ENCODE peak calls at places on chromosomes 12 and 14, in five cellular contexts. E, S, W, J and N are unnamed samples.

GRCh38 chr12:11941601-11942360 is 129.0 kb upstream of the BCL2L14 start:
- DNase-seq in W (no peak), E (peak), J (no peak), S (no peak), N (no peak)

GRCh38 chr14:54148251-54148650 is 191.6 kb upstream of the BMP4 start:
- DNase-seq in W (no peak), E (no peak), S (no peak), J (no peak), N (no peak)

GRCh38 chr14:84453541-84453940 is 1076.4 kb upstream of the FLRT2 start:
- DNase-seq in E (no peak), S (no peak), W (no peak), J (no peak), N (no peak)

GRCh38 chr12:50132505-50133135 is 20.6 kb downstream of the COX14 start:
- DNase-seq in J (no peak), S (no peak), E (no peak), W (no peak), N (no peak)

GRCh38 chr14:52076334-52076733 is 7.5 kb upstream of the NID2 start:
- DNase-seq in E (peak), W (no peak), S (no peak), J (no peak), N (no peak)

GRCh38 chr14:33711761-33712160 is 239.1 kb downstream of the EGLN3 start:
- DNase-seq in W (no peak), S (no peak), J (no peak), E (no peak), N (no peak)

GRCh38 chr14:101255765-101256125 is 305.6 kb upstream of the DIO3 start:
- DNase-seq in E (no peak), W (no peak), S (no peak), J (no peak), N (no peak)

GRCh38 chr14:39374846-39375245 is 57.4 kb downstream of the FBXO33 start:
- DNase-seq in J (no peak), S (no peak), E (no peak), W (no peak), N (no peak)

GRCh38 chr12:77362871-77363270 is 297.5 kb upstream of the E2F7 start:
- DNase-seq in W (no peak), J (no peak), E (no peak), S (no peak), N (no peak)

GRCh38 chr12:51077930-51078329 is 5.5 kb downstream of the CSRNP2 start:
- DNase-seq in J (no peak), S (no peak), W (no peak), E (peak), N (no peak)

GRCh38 chr12:124388679-124389536 is 94.0 kb downstream of the RFLNA start:
- DNase-seq in S (peak), E (peak), J (peak), W (peak), N (peak)

GRCh38 chr12:12533238-12533829 is 29.3 kb downstream of the DUSP16 start:
- DNase-seq in J (no peak), S (no peak), E (no peak), W (no peak), N (no peak)

GRCh38 chr14:91244501-91244901 is at the start of gene GPR68:
- DNase-seq in W (no peak), E (peak), S (no peak), J (no peak), N (no peak)

GRCh38 chr12:57456145-57456700 is 1.1 kb downstream of the INHBE start:
- DNase-seq in W (peak), J (no peak), E (peak), S (no peak), N (peak)
- TF ChIP-seq CTCF in W (peak), J (no peak), E (peak), S (peak), N (peak)

DNA sequence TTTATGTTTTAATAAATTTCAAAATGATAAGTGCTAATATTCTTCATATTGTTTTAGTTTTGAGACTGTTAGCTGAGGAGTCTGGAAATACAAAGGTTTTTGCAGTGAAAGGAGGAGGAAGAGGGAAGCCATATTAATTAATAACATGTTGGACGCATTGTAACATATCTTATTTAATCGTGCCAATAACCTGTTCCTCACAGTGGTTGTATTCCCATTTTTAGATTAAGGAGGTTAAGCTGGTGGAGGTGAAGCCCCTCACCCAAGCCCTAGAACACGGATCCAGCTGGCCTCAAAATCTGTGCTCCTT is 92.4 kb downstream of the EML1 start:
- DNase-seq in J (no peak), W (no peak), S (no peak), E (no peak), N (no peak)
- TF ChIP-seq CTCF in J (peak), W (no peak), S (no peak), E (no peak), N (peak)

GRCh38 chr14:24442240-24443052 is at the start of gene SDR39U1:
- DNase-seq in S (peak), W (peak), J (peak), E (peak), N (peak)
- TF ChIP-seq CTCF in S (no peak), W (no peak), J (no peak), E (no peak), N (no peak)

DNA sequence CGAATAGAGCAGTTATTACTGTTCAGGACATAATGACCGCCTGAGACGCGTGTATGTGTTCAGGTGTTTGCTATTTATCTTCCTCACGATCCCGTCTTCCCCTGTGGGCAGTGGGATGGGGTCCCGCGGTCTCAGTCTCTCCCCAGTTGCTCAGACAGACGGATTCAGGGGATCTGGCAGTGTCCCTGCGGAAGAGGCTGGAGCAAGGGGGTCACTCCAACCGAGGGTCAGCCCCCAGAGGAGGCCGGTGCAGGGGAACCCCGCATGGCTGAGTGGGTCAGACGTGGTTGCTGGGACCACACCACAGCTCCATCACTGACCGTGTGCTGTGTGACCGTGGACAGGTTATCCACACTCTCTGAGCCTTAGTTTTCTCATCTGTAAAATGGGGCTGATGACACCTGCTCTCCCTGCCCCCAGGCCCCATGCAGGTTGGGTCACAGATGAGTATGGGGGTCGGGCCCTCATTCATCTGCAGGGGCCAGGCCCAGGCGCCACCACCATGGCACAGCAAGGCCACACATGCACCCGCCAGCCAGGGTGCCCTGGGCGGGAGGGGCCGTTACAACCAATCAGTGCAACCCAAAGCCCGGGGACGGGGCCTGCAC is 5.2 kb downstream of the MMP17 start:
- DNase-seq in W (no peak), S (no peak), J (no peak), E (no peak), N (no peak)
- TF ChIP-seq CTCF in W (no peak), S (no peak), J (no peak), E (no peak), N (no peak)

GRCh38 chr12:100668939-100669536 is 95.6 kb downstream of the GAS2L3 start:
- DNase-seq in E (peak), J (peak), S (peak), W (peak), N (peak)

GRCh38 chr12:100672075-100672592 is 98.7 kb downstream of the GAS2L3 start:
- DNase-seq in J (no peak), W (peak), S (peak), E (no peak), N (peak)

GRCh38 chr12:100669922-100670321 is 96.4 kb downstream of the GAS2L3 start:
- DNase-seq in E (no peak), J (no peak), S (no peak), W (no peak), N (no peak)

GRCh38 chr12:100674009-100674888 is 100.8 kb downstream of the GAS2L3 start:
- DNase-seq in E (no peak), W (no peak), J (no peak), S (no peak), N (no peak)

DNA sequence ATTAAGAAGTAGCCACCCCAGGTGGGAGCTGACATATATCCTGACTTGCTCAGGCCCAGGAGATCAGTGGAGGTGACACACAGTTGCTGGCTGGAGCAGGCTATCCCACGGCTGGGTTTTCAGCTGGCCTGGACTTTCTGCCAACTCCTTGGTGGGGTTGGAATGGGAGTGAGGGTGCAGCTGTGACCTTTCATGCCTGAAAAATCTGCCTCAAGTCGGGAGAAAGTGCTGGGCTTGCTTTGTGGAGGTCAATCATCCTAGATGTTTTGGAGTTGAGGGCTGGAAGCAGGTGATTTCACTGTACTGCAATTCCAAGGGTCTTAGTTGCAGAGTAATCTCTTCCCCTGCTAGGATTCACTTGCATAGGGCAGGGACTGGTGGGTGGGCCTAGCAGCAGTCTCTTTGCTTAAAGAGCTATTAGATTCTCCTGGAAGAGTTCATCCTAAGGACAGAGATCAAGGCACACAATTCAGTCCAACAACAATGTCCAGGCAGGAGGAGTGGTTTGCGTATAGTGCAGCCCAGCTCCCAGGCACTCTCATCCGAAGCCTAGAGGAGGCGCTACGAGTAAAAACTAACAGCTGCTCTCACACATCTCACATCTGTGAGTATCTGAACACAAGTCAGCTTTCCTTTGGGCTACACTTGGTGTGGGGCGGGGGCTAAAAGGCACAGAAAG is 98.1 kb downstream of the GAS2L3 start:
- DNase-seq in S (no peak), E (no peak), W (no peak), J (no peak), N (no peak)
- TF ChIP-seq CTCF in S (no peak), E (no peak), W (no peak), J (no peak), N (no peak)

GRCh38 chr12:109607618-109608017 is 34.0 kb downstream of the MVK start:
- DNase-seq in J (no peak), W (no peak), E (no peak), S (no peak), N (no peak)

GRCh38 chr12:109605599-109606228 is 32.1 kb downstream of the MVK start:
- DNase-seq in S (no peak), E (no peak), W (no peak), J (no peak), N (no peak)

GRCh38 chr12:109606261-109607028 is 32.9 kb downstream of the MVK start:
- DNase-seq in S (no peak), E (no peak), J (no peak), W (no peak), N (no peak)

GRCh38 chr12:109604132-109604585 is 30.6 kb downstream of the MVK start:
- DNase-seq in S (no peak), J (no peak), W (no peak), E (no peak), N (no peak)

DNA sequence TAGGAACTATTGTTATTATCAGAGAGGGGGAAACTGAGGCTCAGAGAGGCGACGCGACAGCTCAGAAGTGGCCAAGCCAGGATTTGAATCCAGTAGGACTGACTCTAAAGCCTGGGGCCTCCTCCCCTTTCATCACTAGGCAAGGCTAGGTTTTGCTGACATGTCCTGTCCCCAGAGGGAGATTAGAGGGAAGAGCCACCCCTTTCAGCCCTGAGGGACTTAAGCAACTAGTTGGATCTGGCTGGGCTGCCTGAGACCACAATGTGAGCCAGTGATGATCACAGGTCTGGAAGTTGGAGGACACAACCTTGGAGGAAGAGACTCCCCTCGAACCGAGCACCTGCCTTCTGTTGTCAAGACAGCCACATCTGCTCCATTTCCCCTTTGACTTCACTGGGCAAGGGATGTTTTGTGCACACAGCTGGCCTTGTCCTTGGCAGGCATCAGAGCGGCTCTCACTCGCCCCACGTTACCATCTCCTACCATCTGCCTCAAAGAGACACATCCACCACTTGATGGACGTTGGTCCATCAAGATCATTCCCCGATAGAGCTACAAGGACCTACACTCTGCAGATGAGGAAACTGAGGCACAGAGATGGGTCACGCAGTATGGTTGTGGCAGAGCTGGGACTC is 31.4 kb downstream of the MVK start:
- DNase-seq in W (no peak), S (no peak), E (no peak), J (no peak), N (no peak)
- TF ChIP-seq CTCF in W (no peak), S (no peak), E (no peak), J (no peak), N (no peak)

GRCh38 chr12:1531654-1532366 is 62.6 kb downstream of the FBXL14 start:
- DNase-seq in S (no peak), E (no peak), J (no peak), W (no peak), N (no peak)

GRCh38 chr12:1532367-1532752 is 62.0 kb downstream of the FBXL14 start:
- DNase-seq in S (no peak), J (no peak), E (no peak), W (no peak), N (no peak)

GRCh38 chr12:1533602-1534304 is 60.6 kb downstream of the FBXL14 start:
- DNase-seq in E (no peak), W (no peak), J (no peak), S (no peak), N (no peak)

GRCh38 chr12:1533205-1533601 is 61.2 kb downstream of the FBXL14 start:
- DNase-seq in J (no peak), S (no peak), W (no peak), E (no peak), N (no peak)

DNA sequence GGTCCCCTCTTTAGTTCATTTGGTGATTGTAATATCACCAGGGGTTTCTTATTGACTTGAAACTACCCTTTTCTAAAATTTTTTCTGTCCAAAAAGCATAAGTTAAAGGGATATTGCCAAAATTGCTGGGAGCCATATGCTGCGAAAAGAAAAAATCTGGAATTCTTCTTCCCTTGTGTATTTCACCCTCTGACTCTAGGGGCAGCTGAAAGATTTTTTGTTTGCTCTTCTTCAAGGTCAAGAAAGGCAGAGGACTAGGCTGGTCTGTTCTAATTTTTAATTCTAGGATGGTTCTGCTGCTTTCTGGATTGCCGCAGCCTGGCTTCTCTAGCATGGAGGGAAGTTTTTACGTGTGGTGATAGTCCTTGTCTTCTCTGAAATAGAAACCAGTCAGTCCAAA is 61.6 kb downstream of the FBXL14 start:
- DNase-seq in J (no peak), E (no peak), S (no peak), W (no peak), N (no peak)
- TF ChIP-seq CTCF in J (no peak), E (no peak), S (no peak), W (no peak), N (no peak)

GRCh38 chr14:79253576-79253975 is 957.7 kb downstream of the DIO2 start:
- DNase-seq in W (no peak), J (no peak), E (no peak), S (no peak), N (no peak)

GRCh38 chr14:79260406-79260805 is 950.9 kb downstream of the DIO2 start:
- DNase-seq in E (no peak), S (no peak), J (no peak), W (no peak), N (no peak)

GRCh38 chr14:79251278-79251677 is 960.0 kb downstream of the DIO2 start:
- DNase-seq in S (no peak), W (no peak), J (no peak), E (no peak), N (no peak)

GRCh38 chr14:79254069-79254775 is 957.1 kb downstream of the DIO2 start:
- DNase-seq in W (no peak), E (peak), J (no peak), S (no peak), N (no peak)

GRCh38 chr14:79256311-79256879 is 954.9 kb downstream of the DIO2 start:
- DNase-seq in S (no peak), W (no peak), E (no peak), J (no peak), N (no peak)
- TF ChIP-seq CTCF in S (no peak), W (no peak), E (no peak), J (no peak), N (no peak)